ENCODE peak calls at places on chromosome 2, in five cellular contexts. R is fibroblast of lung, P is mesendoderm, J is IMR-90, G is astrocyte. S is an unnamed sample.

GRCh38 chr2:241068136-241068941 is 33.7 kb downstream of the MTERF4 start:
- DNase-seq in R (no peak), P (no peak), J (no peak), G (no peak), S (no peak)

GRCh38 chr2:173961346-173961705 is 3.8 kb downstream of the SP3 start:
- DNase-seq in R (peak), P (no peak), J (peak), G (no peak), S (no peak)

GRCh38 chr2:104049433-104049832 is 804.5 kb upstream of the POU3F3 start:
- DNase-seq in R (no peak), P (no peak), J (no peak), G (no peak), S (no peak)

GRCh38 chr2:236795861-236796219 is 226.2 kb downstream of the ACKR3 start:
- DNase-seq in R (no peak), P (no peak), J (no peak), G (no peak), S (no peak)

GRCh38 chr2:131584940-131585339 is 57.3 kb downstream of the CCDC74A start:
- DNase-seq in R (no peak), P (no peak), J (no peak), G (no peak), S (no peak)

GRCh38 chr2:23121968-23122648 is 262.9 kb upstream of the KLHL29 start:
- DNase-seq in R (no peak), P (no peak), J (no peak), G (no peak), S (no peak)

GRCh38 chr2:9739508-9739907 is 103.8 kb upstream of the TAF1B start:
- DNase-seq in R (no peak), P (no peak), J (no peak), G (no peak), S (peak)

GRCh38 chr2:24482972-24483300 is 8.1 kb upstream of the NCOA1 start:
- DNase-seq in R (no peak), P (no peak), J (no peak), G (no peak), S (no peak)

GRCh38 chr2:136310005-136310495 is 192.1 kb upstream of the CXCR4 start:
- DNase-seq in R (no peak), P (no peak), J (no peak), G (no peak), S (no peak)

GRCh38 chr2:219057709-219058540 is 2.8 kb downstream of the IHH start:
- DNase-seq in R (peak), P (peak), J (peak), G (peak), S (peak)

GRCh38 chr2:74985983-74986382 is 27.5 kb downstream of the POLE4 start:
- DNase-seq in R (no peak), P (no peak), J (no peak), G (no peak), S (no peak)

GRCh38 chr2:45647986-45648520 is 3.4 kb upstream of the PRKCE start:
- DNase-seq in R (peak), P (no peak), J (no peak), G (no peak), S (no peak)

GRCh38 chr2:71499691-71500090 is 46.3 kb downstream of the DYSF start:
- DNase-seq in R (no peak), P (no peak), J (no peak), G (no peak), S (no peak)

GRCh38 chr2:235594041-235594440 is 100.2 kb downstream of the AGAP1 start:
- DNase-seq in R (peak), P (peak), J (peak), G (peak), S (no peak)

GRCh38 chr2:114442545-114442944 is at the start of gene DPP10:
- DNase-seq in R (peak), P (peak), J (peak), G (no peak), S (peak)

GRCh38 chr2:86453838-86454237 is 12.7 kb downstream of the KDM3A start:
- DNase-seq in R (peak), P (no peak), J (peak), G (peak), S (peak)

GRCh38 chr2:210477496-210477895 is 937 bp upstream of the LANCL1 start:
- DNase-seq in R (peak), P (peak), J (peak), G (peak), S (no peak)

GRCh38 chr2:196335238-196335637 is 163.9 kb upstream of the STK17B start:
- DNase-seq in R (peak), P (peak), J (peak), G (peak), S (no peak)

GRCh38 chr2:24577481-24577880 is 86.4 kb downstream of the NCOA1 start:
- DNase-seq in R (no peak), P (no peak), J (no peak), G (peak), S (no peak)

GRCh38 chr2:177433402-177433801 is 40.8 kb downstream of the AGPS start:
- DNase-seq in R (peak), P (no peak), J (no peak), G (peak), S (no peak)

DNA sequence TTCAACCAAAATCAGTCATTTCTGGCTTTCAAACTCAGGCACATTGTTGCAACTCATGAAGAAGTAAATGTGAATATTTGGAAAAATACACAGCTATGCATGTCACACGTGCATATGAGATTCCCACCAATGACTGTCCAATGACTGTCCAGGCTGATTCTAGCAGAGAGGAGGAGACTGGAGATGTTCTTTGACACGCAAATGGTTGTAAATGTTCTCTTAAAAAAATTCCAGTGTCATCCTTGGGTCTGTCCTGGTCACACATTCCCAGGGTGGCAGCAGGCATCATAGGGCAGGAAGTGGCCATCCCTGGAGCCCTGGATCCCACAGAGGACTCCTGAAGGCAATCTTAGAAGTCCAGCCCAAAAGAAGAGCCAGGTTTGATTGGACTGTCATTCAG is 40.9 kb downstream of the TWIST2 start:
- DNase-seq in R (no peak), P (no peak), J (no peak), G (no peak), S (no peak)
- H3K4me3 ChIP-seq in R (no peak), P (no peak), J (no peak), G (no peak), S (no peak)

GRCh38 chr2:202249521-202249850 is 11.1 kb upstream of the SUMO1 start:
- DNase-seq in R (no peak), P (no peak), J (peak), G (peak), S (no peak)
- H3K9ac ChIP-seq in R (no peak), P (no peak), J (no peak), G (no peak), S (no peak)

DNA sequence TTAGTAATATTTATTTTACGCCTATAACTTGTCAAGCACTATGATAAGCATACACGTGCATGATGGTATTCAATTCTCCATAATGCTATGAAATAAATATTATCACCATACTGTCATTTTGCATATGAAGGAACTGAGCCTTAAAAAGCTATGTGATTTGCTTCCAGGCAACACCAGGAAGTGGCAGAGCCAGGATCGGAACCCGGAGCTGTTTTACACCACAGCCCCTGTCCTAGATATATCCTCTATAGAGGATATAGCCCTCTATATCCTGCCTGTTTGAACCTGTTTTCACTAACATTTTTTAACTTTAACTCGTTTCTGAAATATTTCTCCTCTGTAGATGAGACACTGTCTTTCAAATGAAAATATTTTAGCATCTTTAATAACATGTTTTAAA is 690.0 kb downstream of the SATB2 start:
- DNase-seq in R (no peak), P (no peak), J (no peak), G (no peak), S (no peak)
- H3K4me3 ChIP-seq in R (no peak), P (no peak), J (no peak), G (no peak), S (no peak)

DNA sequence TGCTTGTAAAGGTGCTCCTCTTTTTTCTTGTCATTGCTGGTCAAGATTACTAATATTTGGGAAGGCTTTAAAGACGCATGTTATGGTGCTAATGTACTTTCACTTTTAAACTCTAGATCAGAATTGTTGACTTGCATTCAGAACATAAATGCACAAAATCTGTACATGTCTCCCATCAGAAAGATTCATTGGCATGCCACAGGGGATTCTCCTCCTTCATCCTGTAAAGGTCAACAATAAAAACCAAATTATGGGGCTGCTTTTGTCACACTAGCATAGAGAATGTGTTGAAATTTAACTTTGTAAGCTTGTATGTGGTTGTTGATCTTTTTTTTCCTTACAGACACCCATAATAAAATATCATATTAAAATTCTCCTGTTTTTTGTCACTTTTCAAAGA is 38.2 kb downstream of the COL3A1 start:
- DNase-seq in R (no peak), P (no peak), J (no peak), G (no peak), S (no peak)
- H3K9ac ChIP-seq in R (no peak), P (no peak), J (no peak), G (no peak), S (no peak)

DNA sequence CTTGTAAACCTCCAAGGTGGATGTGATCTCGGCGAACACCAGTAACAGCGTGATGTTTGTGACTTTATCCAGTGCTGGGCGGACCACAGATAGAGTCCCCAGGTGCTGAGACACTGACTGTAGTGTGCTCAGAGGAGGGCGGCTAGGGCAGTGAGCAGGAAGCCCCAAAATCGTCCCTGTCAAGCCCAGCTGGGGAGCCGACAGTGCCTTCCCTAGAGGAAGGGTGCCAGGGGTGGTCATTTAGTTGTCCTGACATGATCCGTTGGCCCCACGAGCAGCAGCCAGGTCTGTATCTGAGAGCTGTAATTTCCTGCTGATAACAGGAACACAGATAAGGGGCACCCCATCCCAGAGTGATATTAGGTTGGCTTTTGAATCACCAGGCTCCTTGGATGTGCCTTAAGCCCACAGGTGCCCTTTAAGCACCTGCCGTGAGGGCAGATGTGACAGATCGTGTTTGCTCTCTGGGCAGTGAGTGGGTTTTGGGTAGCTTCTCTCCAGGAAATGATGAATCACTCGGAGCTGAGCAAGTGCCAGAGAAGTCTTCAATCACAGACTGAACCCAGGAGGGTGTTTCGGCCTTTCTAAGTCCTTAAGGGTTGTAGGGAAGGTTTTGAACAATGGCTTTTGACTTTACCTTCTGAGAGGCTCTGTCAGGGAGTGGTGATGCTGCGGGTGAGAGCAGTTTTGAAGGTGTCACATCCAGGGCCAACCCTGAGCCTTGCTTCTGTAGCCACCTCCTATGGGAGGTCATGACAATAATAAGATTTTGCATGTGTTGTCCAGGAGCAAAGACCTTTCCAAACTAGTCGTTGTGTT is 7.7 kb downstream of the LPIN1 start:
- DNase-seq in R (peak), P (peak), J (peak), G (peak), S (peak)
- H3K4me3 ChIP-seq in R (no peak), P (no peak), J (no peak), G (no peak), S (peak)

GRCh38 chr2:155033652-155034051 is 335.2 kb downstream of the KCNJ3 start:
- DNase-seq in R (no peak), P (no peak), J (no peak), G (no peak), S (no peak)
- H3K9ac ChIP-seq in R (no peak), P (no peak), J (no peak), G (no peak), S (no peak)